ENCODE peak calls at places on chromosomes 7 and 10, in four cellular contexts. C is K562, H is fibroblast of mammary gland, J is Calu3. L is an unnamed sample.

GRCh38 chr7:29611941-29612527 is 48.4 kb downstream of the PRR15 start:
- DNase-seq in C (no peak), H (no peak), J (no peak), L (no peak)

GRCh38 chr7:4774804-4775280 is 581 bp upstream of the AP5Z1 start:
- DNase-seq in C (peak; percentile 50), H (peak; percentile 74), J (peak; percentile 38), L (no peak)

GRCh38 chr7:41257660-41258059 is 445.2 kb downstream of the INHBA start:
- DNase-seq in C (no peak), H (no peak), J (no peak), L (no peak)

GRCh38 chr10:110544958-110545537 is 22.4 kb upstream of the SMC3 start:
- DNase-seq in C (no peak), H (peak; percentile 59), J (no peak), L (no peak)

GRCh38 chr7:102304668-102305067 is 18.0 kb downstream of the SH2B2 start:
- DNase-seq in C (no peak), H (no peak), J (no peak), L (no peak)

GRCh38 chr10:102678842-102679289 is 34.6 kb downstream of the TRIM8 start:
- DNase-seq in C (peak; percentile 71), H (peak; percentile 42), J (peak; percentile 62), L (peak; percentile 77)

GRCh38 chr7:142359694-142360279 is 101.9 kb upstream of the PRSS58 start:
- DNase-seq in C (no peak), H (peak; percentile 67), J (no peak), L (no peak)

GRCh38 chr10:117460846-117461765 is 81.4 kb upstream of the EMX2 start:
- DNase-seq in C (no peak), H (peak; percentile 86), J (no peak), L (peak; percentile 46)

GRCh38 chr10:114393886-114394285 is 10.4 kb downstream of the AFAP1L2 start:
- DNase-seq in C (no peak), H (no peak), J (no peak), L (no peak)

GRCh38 chr10:89206402-89207180 is 526 bp downstream of the CH25H start:
- DNase-seq in C (no peak), H (peak; percentile 26), J (peak; percentile 4), L (no peak)